ENCODE peak calls at places on chromosome 13, in four cellular contexts. D, H, M and I are unnamed samples.

GRCh38 chr13:79775830-79776229 is 294.9 kb downstream of the NDFIP2 start:
- DNase-seq in M (peak), D (no peak), H (peak), I (no peak)

GRCh38 chr13:51806571-51806970 is 2.6 kb upstream of the DHRS12 start:
- DNase-seq in M (peak), H (no peak), D (no peak), I (no peak)

GRCh38 chr13:51453959-51454703 is 1.3 kb upstream of the INTS6 start:
- DNase-seq in M (no peak), D (peak), H (peak), I (no peak)

GRCh38 chr13:20475927-20476691 is 49.5 kb downstream of the CRYL1 start:
- DNase-seq in H (no peak), D (peak), M (no peak), I (peak)

GRCh38 chr13:27599845-27600553 is 20.3 kb downstream of the LNX2 start:
- DNase-seq in M (no peak), D (no peak), H (peak), I (no peak)

GRCh38 chr13:112968380-112968909 is 569 bp upstream of the MCF2L start:
- DNase-seq in D (peak), H (no peak), M (peak), I (peak)

GRCh38 chr13:110352735-110353134 is 45.7 kb downstream of the COL4A2 start:
- DNase-seq in D (no peak), M (no peak), H (no peak), I (no peak)

GRCh38 chr13:72390909-72391308 is 336.5 kb downstream of the MZT1 start:
- DNase-seq in D (no peak), H (peak), M (no peak), I (no peak)

GRCh38 chr13:49386664-49387063 is 57.2 kb downstream of the CAB39L start:
- DNase-seq in D (no peak), M (no peak), H (no peak), I (no peak)

GRCh38 chr13:97328222-97328790 is 105.7 kb upstream of the RAP2A start:
- DNase-seq in H (no peak), M (no peak), D (no peak), I (no peak)

GRCh38 chr13:40204246-40204645 is 462.2 kb downstream of the FOXO1 start:
- DNase-seq in D (no peak), M (no peak), H (no peak), I (no peak)

GRCh38 chr13:70162141-70162540 is 53.9 kb upstream of the KLHL1 start:
- DNase-seq in D (no peak), M (no peak), H (no peak), I (no peak)

GRCh38 chr13:33147832-33148231 is 131.6 kb downstream of the KL start:
- DNase-seq in D (no peak), M (no peak), H (no peak), I (no peak)

GRCh38 chr13:36858285-36858684 is 39.3 kb downstream of the RFXAP start:
- DNase-seq in H (peak), D (no peak), M (peak), I (no peak)

GRCh38 chr13:42056585-42056984 is 8.1 kb downstream of the DGKH start:
- DNase-seq in M (no peak), D (no peak), H (no peak), I (no peak)

GRCh38 chr13:97257800-97258799 is 36.0 kb downstream of the MBNL2 start:
- DNase-seq in M (no peak), D (no peak), H (peak), I (no peak)

GRCh38 chr13:51644649-51645048 is 60.4 kb downstream of the WDFY2 start:
- DNase-seq in M (no peak), H (peak), D (no peak), I (no peak)

GRCh38 chr13:86174632-86175031 is 375.4 kb upstream of the SLITRK6 start:
- DNase-seq in D (no peak), H (no peak), M (no peak), I (no peak)

GRCh38 chr13:47463726-47464125 is 537.3 kb downstream of the SUCLA2 start:
- DNase-seq in H (peak), M (no peak), D (no peak), I (no peak)

GRCh38 chr13:43744630-43745029 is 42.1 kb downstream of the ENOX1 start:
- DNase-seq in D (no peak), H (peak), M (no peak), I (no peak)

GRCh38 chr13:19601749-19602725 is 31.4 kb upstream of the MPHOSPH8 start:
- DNase-seq in H (peak), D (no peak), M (peak), I (no peak)

GRCh38 chr13:98548230-98548629 is 28.7 kb downstream of the STK24 start:
- DNase-seq in M (no peak), D (no peak), H (no peak), I (no peak)